ENCODE peak calls at places on chromosomes 4 and X, in ten cellular contexts. One of them, this sample, is unnamed.

GRCh38 chr4:74374561-74375327 is 9.8 kb downstream of the EREG start:
- DNase-seq in sigmoid colon: peak
- DNase-seq in HepG2: no peak
- DNase-seq in transverse colon: peak
- DNase-seq in IMR-90: peak
- DNase-seq in uterus: no peak
- DNase-seq in NB4: peak
- DNase-seq in K562: no peak
- DNase-seq in right lobe of liver: peak
- DNase-seq in prostate gland: no peak
- DNase-seq in this sample: no peak

GRCh38 chrX:107565916-107566602 is 62.3 kb upstream of the PRPS1 start:
- DNase-seq in sigmoid colon: no peak
- DNase-seq in HepG2: peak
- DNase-seq in transverse colon: no peak
- DNase-seq in IMR-90: peak
- DNase-seq in uterus: no peak
- DNase-seq in NB4: peak
- DNase-seq in K562: no peak
- DNase-seq in right lobe of liver: no peak
- DNase-seq in prostate gland: no peak
- DNase-seq in this sample: no peak

GRCh38 chr4:7629855-7630254 is 195.1 kb upstream of the PSAPL1 start:
- DNase-seq in sigmoid colon: no peak
- DNase-seq in HepG2: peak
- DNase-seq in transverse colon: no peak
- DNase-seq in IMR-90: no peak
- DNase-seq in uterus: no peak
- DNase-seq in NB4: no peak
- DNase-seq in K562: no peak
- DNase-seq in right lobe of liver: no peak
- DNase-seq in prostate gland: no peak
- DNase-seq in this sample: no peak

GRCh38 chr4:152220201-152220666 is 315.7 kb downstream of the FBXW7 start:
- DNase-seq in sigmoid colon: no peak
- DNase-seq in HepG2: no peak
- DNase-seq in transverse colon: no peak
- DNase-seq in IMR-90: no peak
- DNase-seq in uterus: no peak
- DNase-seq in NB4: no peak
- DNase-seq in K562: no peak
- DNase-seq in right lobe of liver: no peak
- DNase-seq in prostate gland: no peak
- DNase-seq in this sample: no peak

GRCh38 chr4:6987566-6987920 is 55.6 kb upstream of the TADA2B start:
- DNase-seq in sigmoid colon: no peak
- DNase-seq in HepG2: no peak
- DNase-seq in transverse colon: no peak
- DNase-seq in IMR-90: peak
- DNase-seq in uterus: no peak
- DNase-seq in NB4: no peak
- DNase-seq in K562: peak
- DNase-seq in right lobe of liver: peak
- DNase-seq in prostate gland: no peak
- DNase-seq in this sample: no peak

GRCh38 chr4:337932-338758 is 531 bp downstream of the ZNF141 start:
- DNase-seq in sigmoid colon: no peak
- DNase-seq in HepG2: no peak
- DNase-seq in transverse colon: no peak
- DNase-seq in IMR-90: peak
- DNase-seq in uterus: peak
- DNase-seq in NB4: peak
- DNase-seq in K562: no peak
- DNase-seq in right lobe of liver: peak
- DNase-seq in prostate gland: peak
- DNase-seq in this sample: peak

GRCh38 chr4:137700072-137700471 is 167.8 kb upstream of the PCDH18 start:
- DNase-seq in sigmoid colon: no peak
- DNase-seq in HepG2: no peak
- DNase-seq in transverse colon: no peak
- DNase-seq in IMR-90: peak
- DNase-seq in uterus: no peak
- DNase-seq in NB4: no peak
- DNase-seq in K562: no peak
- DNase-seq in right lobe of liver: no peak
- DNase-seq in prostate gland: no peak
- DNase-seq in this sample: no peak

GRCh38 chr4:150385606-150386005 is 196.3 kb upstream of the MAB21L2 start:
- DNase-seq in sigmoid colon: no peak
- DNase-seq in HepG2: no peak
- DNase-seq in transverse colon: no peak
- DNase-seq in IMR-90: peak
- DNase-seq in uterus: no peak
- DNase-seq in NB4: peak
- DNase-seq in K562: peak
- DNase-seq in right lobe of liver: no peak
- DNase-seq in prostate gland: no peak
- DNase-seq in this sample: no peak

DNA sequence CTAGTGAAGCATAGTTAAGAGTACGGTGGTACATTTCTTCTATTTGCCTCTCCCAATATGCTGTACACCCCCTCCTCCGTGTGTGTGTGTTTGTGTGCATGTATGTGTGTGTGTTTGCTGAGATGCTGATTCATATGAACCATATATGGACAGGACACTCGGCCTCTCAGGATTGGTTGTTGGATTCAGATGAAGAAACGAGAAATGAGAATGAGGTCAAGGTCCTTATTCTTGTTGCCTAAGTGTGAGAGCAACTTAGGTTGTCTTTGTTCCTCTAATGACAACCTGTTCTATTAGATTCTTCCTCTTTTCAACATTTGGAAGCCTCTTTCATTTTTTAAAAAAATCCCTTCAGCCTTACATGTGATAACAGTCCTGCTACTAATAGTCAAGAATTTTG is 1387.6 kb downstream of the STIM2 start:
- DNase-seq in sigmoid colon: no peak
- DNase-seq in HepG2: no peak
- DNase-seq in transverse colon: no peak
- DNase-seq in IMR-90: no peak
- DNase-seq in uterus: no peak
- DNase-seq in NB4: no peak
- DNase-seq in K562: no peak
- DNase-seq in right lobe of liver: no peak
- DNase-seq in prostate gland: no peak
- DNase-seq in this sample: no peak
- TF ChIP-seq POLR2A in sigmoid colon: no peak
- TF ChIP-seq POLR2A in HepG2: no peak
- TF ChIP-seq POLR2A in transverse colon: no peak
- TF ChIP-seq POLR2A in IMR-90: no peak
- TF ChIP-seq POLR2A in uterus: no peak
- TF ChIP-seq POLR2A in NB4: no peak
- TF ChIP-seq POLR2A in K562: no peak
- TF ChIP-seq POLR2A in right lobe of liver: no peak
- TF ChIP-seq POLR2A in prostate gland: no peak
- TF ChIP-seq POLR2A in this sample: no peak

GRCh38 chr4:54227261-54228063 is 1.6 kb upstream of the PDGFRA start:
- DNase-seq in sigmoid colon: peak
- DNase-seq in HepG2: no peak
- DNase-seq in transverse colon: no peak
- DNase-seq in IMR-90: peak
- DNase-seq in uterus: peak
- DNase-seq in NB4: no peak
- DNase-seq in K562: no peak
- DNase-seq in right lobe of liver: peak
- DNase-seq in prostate gland: no peak
- DNase-seq in this sample: peak

GRCh38 chr4:54226399-54227260 is 2.5 kb upstream of the PDGFRA start:
- DNase-seq in sigmoid colon: peak
- DNase-seq in HepG2: no peak
- DNase-seq in transverse colon: peak
- DNase-seq in IMR-90: peak
- DNase-seq in uterus: peak
- DNase-seq in NB4: no peak
- DNase-seq in K562: no peak
- DNase-seq in right lobe of liver: peak
- DNase-seq in prostate gland: no peak
- DNase-seq in this sample: peak

GRCh38 chr4:54228064-54228527 is 997 bp upstream of the PDGFRA start:
- DNase-seq in sigmoid colon: peak
- DNase-seq in HepG2: peak
- DNase-seq in transverse colon: peak
- DNase-seq in IMR-90: peak
- DNase-seq in uterus: peak
- DNase-seq in NB4: peak
- DNase-seq in K562: peak
- DNase-seq in right lobe of liver: peak
- DNase-seq in prostate gland: no peak
- DNase-seq in this sample: peak

GRCh38 chr4:54224960-54225670 is 4.0 kb upstream of the PDGFRA start:
- DNase-seq in sigmoid colon: no peak
- DNase-seq in HepG2: no peak
- DNase-seq in transverse colon: no peak
- DNase-seq in IMR-90: no peak
- DNase-seq in uterus: peak
- DNase-seq in NB4: no peak
- DNase-seq in K562: no peak
- DNase-seq in right lobe of liver: no peak
- DNase-seq in prostate gland: no peak
- DNase-seq in this sample: no peak

DNA sequence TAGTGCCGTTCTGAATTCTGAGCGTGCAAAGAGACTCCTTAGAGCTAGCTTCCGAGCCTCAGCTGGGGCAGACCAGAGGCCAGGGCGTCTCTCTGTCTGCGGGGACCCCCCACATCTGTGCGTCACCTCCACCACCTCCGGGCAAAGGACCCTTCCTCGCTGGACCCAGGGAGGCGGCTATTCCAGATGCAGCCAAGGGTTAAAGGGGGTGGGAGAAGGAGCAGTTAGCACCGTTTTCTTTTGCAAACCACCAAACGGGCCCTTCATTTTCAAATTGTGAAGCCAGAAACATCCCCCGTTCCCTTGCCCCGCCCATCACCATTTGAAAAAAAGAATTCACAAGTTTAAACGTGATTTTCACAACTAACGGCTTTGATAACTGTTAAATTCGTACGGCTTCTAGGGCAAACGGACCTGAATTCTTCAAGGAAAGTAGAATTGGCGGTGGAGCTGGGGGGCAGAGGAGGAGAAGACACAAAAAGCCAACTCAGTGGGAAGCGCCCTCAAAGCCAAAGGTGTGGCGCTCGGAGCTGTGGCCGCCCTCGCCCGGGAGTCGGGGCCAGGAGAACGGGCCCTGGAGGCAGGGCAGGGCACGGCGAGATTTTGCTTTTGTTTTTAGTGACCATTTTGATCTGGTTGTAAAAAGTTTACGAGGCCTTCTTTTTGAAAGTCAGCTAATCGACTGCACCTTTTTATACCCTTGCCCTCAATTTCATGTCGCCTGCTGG is 3.3 kb upstream of the PDGFRA start:
- DNase-seq in sigmoid colon: no peak
- DNase-seq in HepG2: no peak
- DNase-seq in transverse colon: no peak
- DNase-seq in IMR-90: no peak
- DNase-seq in uterus: peak
- DNase-seq in NB4: no peak
- DNase-seq in K562: no peak
- DNase-seq in right lobe of liver: peak
- DNase-seq in prostate gland: no peak
- DNase-seq in this sample: no peak
- H3K4me3 ChIP-seq in sigmoid colon: peak
- H3K4me3 ChIP-seq in HepG2: no peak
- H3K4me3 ChIP-seq in transverse colon: no peak
- H3K4me3 ChIP-seq in IMR-90: peak
- H3K4me3 ChIP-seq in uterus: peak
- H3K4me3 ChIP-seq in NB4: no peak
- H3K4me3 ChIP-seq in K562: no peak
- H3K4me3 ChIP-seq in right lobe of liver: peak
- H3K4me3 ChIP-seq in prostate gland: peak
- H3K4me3 ChIP-seq in this sample: peak

GRCh38 chr4:23333556-23333945 is 556.3 kb downstream of the PPARGC1A start:
- DNase-seq in sigmoid colon: no peak
- DNase-seq in HepG2: no peak
- DNase-seq in transverse colon: no peak
- DNase-seq in IMR-90: peak
- DNase-seq in uterus: no peak
- DNase-seq in NB4: no peak
- DNase-seq in K562: no peak
- DNase-seq in right lobe of liver: no peak
- DNase-seq in prostate gland: no peak
- DNase-seq in this sample: no peak

GRCh38 chr4:23332266-23332665 is 557.6 kb downstream of the PPARGC1A start:
- DNase-seq in sigmoid colon: no peak
- DNase-seq in HepG2: no peak
- DNase-seq in transverse colon: no peak
- DNase-seq in IMR-90: no peak
- DNase-seq in uterus: no peak
- DNase-seq in NB4: no peak
- DNase-seq in K562: no peak
- DNase-seq in right lobe of liver: no peak
- DNase-seq in prostate gland: no peak
- DNase-seq in this sample: no peak

GRCh38 chr4:23337292-23337691 is 552.6 kb downstream of the PPARGC1A start:
- DNase-seq in sigmoid colon: no peak
- DNase-seq in HepG2: no peak
- DNase-seq in transverse colon: no peak
- DNase-seq in IMR-90: no peak
- DNase-seq in uterus: no peak
- DNase-seq in NB4: no peak
- DNase-seq in K562: no peak
- DNase-seq in right lobe of liver: no peak
- DNase-seq in prostate gland: no peak
- DNase-seq in this sample: no peak

GRCh38 chr4:23333946-23334878 is 555.6 kb downstream of the PPARGC1A start:
- DNase-seq in sigmoid colon: no peak
- DNase-seq in HepG2: no peak
- DNase-seq in transverse colon: no peak
- DNase-seq in IMR-90: peak
- DNase-seq in uterus: no peak
- DNase-seq in NB4: peak
- DNase-seq in K562: peak
- DNase-seq in right lobe of liver: no peak
- DNase-seq in prostate gland: no peak
- DNase-seq in this sample: no peak
- TF ChIP-seq CTCF in sigmoid colon: no peak
- TF ChIP-seq CTCF in HepG2: no peak
- TF ChIP-seq CTCF in transverse colon: peak
- TF ChIP-seq CTCF in IMR-90: no peak
- TF ChIP-seq CTCF in uterus: no peak
- TF ChIP-seq CTCF in NB4: peak
- TF ChIP-seq CTCF in K562: no peak
- TF ChIP-seq CTCF in right lobe of liver: no peak
- TF ChIP-seq CTCF in prostate gland: no peak
- TF ChIP-seq CTCF in this sample: peak

DNA sequence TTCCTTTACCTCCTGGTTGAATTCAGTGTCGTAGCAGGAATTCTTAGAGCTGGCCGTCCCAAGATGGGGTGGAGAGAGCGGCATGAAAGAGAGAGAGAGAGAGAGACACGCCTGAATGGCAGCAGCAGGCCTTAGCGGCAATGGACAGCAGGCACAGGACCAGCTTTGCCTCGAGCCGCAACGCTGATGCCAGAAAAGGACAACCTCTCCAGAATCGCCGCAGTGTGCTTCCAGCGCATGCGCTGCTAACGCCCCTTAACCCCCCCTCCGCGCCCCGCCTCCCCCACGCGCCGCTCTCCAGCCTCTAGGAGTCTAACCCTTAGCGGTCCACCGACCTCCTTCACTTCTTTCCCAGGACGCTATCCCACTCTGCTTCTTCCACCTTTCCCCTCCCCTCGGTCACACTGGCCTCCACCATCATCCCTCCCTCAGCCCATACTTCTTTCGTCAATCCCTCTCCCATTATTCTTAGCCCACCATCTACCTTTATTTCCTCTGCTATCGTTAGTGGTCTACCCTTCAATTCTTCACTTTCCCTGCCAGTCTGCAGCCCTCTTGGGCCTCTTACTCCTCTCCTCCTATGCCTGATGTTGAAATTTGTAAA is 10.5 kb upstream of the ZCCHC13 start:
- DNase-seq in sigmoid colon: peak
- DNase-seq in HepG2: peak
- DNase-seq in transverse colon: peak
- DNase-seq in IMR-90: peak
- DNase-seq in uterus: peak
- DNase-seq in NB4: peak
- DNase-seq in K562: peak
- DNase-seq in right lobe of liver: peak
- DNase-seq in prostate gland: peak
- DNase-seq in this sample: peak
- TF ChIP-seq POLR2A in sigmoid colon: peak
- TF ChIP-seq POLR2A in HepG2: no peak
- TF ChIP-seq POLR2A in transverse colon: peak
- TF ChIP-seq POLR2A in IMR-90: no peak
- TF ChIP-seq POLR2A in uterus: peak
- TF ChIP-seq POLR2A in NB4: no peak
- TF ChIP-seq POLR2A in K562: peak
- TF ChIP-seq POLR2A in right lobe of liver: peak
- TF ChIP-seq POLR2A in prostate gland: peak
- TF ChIP-seq POLR2A in this sample: no peak

This sample was measured in testis.